ENCODE peak calls at places on chromosomes 13 and 19, in seven cellular contexts. Z is GM13977; E is RWPE1; A is ascending aorta; B is psoas muscle; I is tibial nerve; T is activated CD8-positive, alpha-beta T cell treated with anti-CD3 and anti-CD28 coated beads for 36 hours. V is an unnamed sample.

GRCh38 chr13:25927966-25928365 is 123.8 kb downstream of the SHISA2 start:
- DNase-seq in Z (no peak), E (no peak), A (no peak), B (no peak), I (no peak), T (no peak), V (no peak)

GRCh38 chr13:111639994-111640393 is 319.6 kb downstream of the TEX29 start:
- DNase-seq in Z (no peak), E (no peak), A (peak; percentile 39), B (peak; percentile 79), I (no peak), T (no peak), V (no peak)

GRCh38 chr13:29484796-29485195 is 110.7 kb downstream of the SLC7A1 start:
- DNase-seq in Z (no peak), E (no peak), A (peak; percentile 5), B (no peak), I (no peak), T (no peak), V (no peak)

GRCh38 chr19:38739440-38740251 is 4.6 kb downstream of the CAPN12 start:
- DNase-seq in Z (no peak), E (no peak), A (no peak), B (no peak), I (no peak), T (peak; percentile 67), V (no peak)

GRCh38 chr13:113205428-113205931 is 3.0 kb downstream of the PCID2 start:
- DNase-seq in Z (no peak), E (no peak), A (no peak), B (no peak), I (no peak), T (no peak), V (no peak)

GRCh38 chr13:113647351-113648217 is 10.4 kb downstream of the ATP4B start:
- DNase-seq in Z (no peak), E (peak; percentile 39), A (peak; percentile 91), B (peak; percentile 91), I (peak; percentile 79), T (no peak), V (no peak)

GRCh38 chr19:7288977-7289376 is 5.2 kb downstream of the INSR start:
- DNase-seq in Z (no peak), E (no peak), A (no peak), B (no peak), I (no peak), T (no peak), V (no peak)

GRCh38 chr13:34025746-34026145 is 207.8 kb downstream of the RFC3 start:
- DNase-seq in Z (no peak), E (peak; percentile 10), A (no peak), B (no peak), I (no peak), T (no peak), V (no peak)

GRCh38 chr13:80050252-80050651 is 290.7 kb downstream of the SPRY2 start:
- DNase-seq in Z (no peak), E (no peak), A (no peak), B (no peak), I (no peak), T (no peak), V (no peak)

GRCh38 chr19:14118165-14119051 is 846 bp upstream of the PRKACA start:
- DNase-seq in Z (no peak), E (peak; percentile 54), A (peak; percentile 94), B (peak; percentile 94), I (peak; percentile 81), T (peak; percentile 48), V (no peak)

GRCh38 chr13:32728327-32728726 is 142.1 kb downstream of the PDS5B start:
- DNase-seq in Z (no peak), E (no peak), A (no peak), B (no peak), I (no peak), T (no peak), V (no peak)

GRCh38 chr13:109144693-109145437 is 515.5 kb downstream of the MYO16 start:
- DNase-seq in Z (no peak), E (no peak), A (no peak), B (no peak), I (no peak), T (no peak), V (no peak)

GRCh38 chr13:80419416-80419815 is 78.5 kb upstream of the SPRY2 start:
- DNase-seq in Z (no peak), E (no peak), A (no peak), B (no peak), I (no peak), T (no peak), V (no peak)

GRCh38 chr19:18204394-18205179 is 745 bp upstream of the RAB3A start:
- DNase-seq in Z (no peak), E (peak; percentile 73), A (peak; percentile 84), B (peak; percentile 70), I (no peak), T (peak; percentile 70), V (no peak)

GRCh38 chr19:18203863-18204393 is at the start of gene RAB3A:
- DNase-seq in Z (peak; percentile 99), E (peak; percentile 99), A (peak; percentile 100), B (peak; percentile 100), I (peak; percentile 100), T (peak; percentile 100), V (peak; percentile 99)

GRCh38 chr19:18205180-18205915 is 1.5 kb upstream of the RAB3A start:
- DNase-seq in Z (peak; percentile 83), E (peak; percentile 59), A (peak; percentile 92), B (peak; percentile 94), I (peak; percentile 79), T (peak; percentile 86), V (peak; percentile 77)

GRCh38 chr19:18203408-18203862 is 407 bp downstream of the RAB3A start:
- DNase-seq in Z (no peak), E (peak; percentile 28), A (peak; percentile 81), B (peak; percentile 79), I (peak; percentile 38), T (no peak), V (no peak)

GRCh38 chr19:18202759-18203407 is 959 bp downstream of the RAB3A start:
- DNase-seq in Z (peak; percentile 50), E (no peak), A (no peak), B (peak; percentile 65), I (no peak), T (peak; percentile 45), V (peak; percentile 35)
- TF ChIP-seq CTCF in Z (peak; percentile 53), E (peak; percentile 60), A (no peak), B (peak; percentile 16), I (peak; percentile 34), T (peak; percentile 32), V (peak; percentile 35)

GRCh38 chr19:56367829-56368711 is 25.3 kb downstream of the ZNF582 start:
- DNase-seq in Z (peak; percentile 76), E (peak; percentile 8), A (peak; percentile 92), B (peak; percentile 96), I (peak; percentile 76), T (peak; percentile 92), V (peak; percentile 65)
- TF ChIP-seq CTCF in Z (no peak), E (no peak), A (no peak), B (no peak), I (no peak), T (peak; percentile 22), V (no peak)

GRCh38 chr19:2290441-2291184 is 8.6 kb upstream of the PEAK3 start:
- DNase-seq in Z (peak; percentile 66), E (no peak), A (no peak), B (no peak), I (no peak), T (no peak), V (no peak)

GRCh38 chr19:2288743-2289713 is 7.1 kb upstream of the PEAK3 start:
- DNase-seq in Z (no peak), E (no peak), A (no peak), B (no peak), I (no peak), T (no peak), V (no peak)

GRCh38 chr19:2289714-2290435 is 7.9 kb upstream of the PEAK3 start:
- DNase-seq in Z (peak; percentile 91), E (no peak), A (no peak), B (no peak), I (no peak), T (peak; percentile 69), V (peak; percentile 85)

GRCh38 chr19:2288010-2288742 is 6.2 kb upstream of the PEAK3 start:
- DNase-seq in Z (no peak), E (no peak), A (no peak), B (no peak), I (no peak), T (no peak), V (no peak)

DNA sequence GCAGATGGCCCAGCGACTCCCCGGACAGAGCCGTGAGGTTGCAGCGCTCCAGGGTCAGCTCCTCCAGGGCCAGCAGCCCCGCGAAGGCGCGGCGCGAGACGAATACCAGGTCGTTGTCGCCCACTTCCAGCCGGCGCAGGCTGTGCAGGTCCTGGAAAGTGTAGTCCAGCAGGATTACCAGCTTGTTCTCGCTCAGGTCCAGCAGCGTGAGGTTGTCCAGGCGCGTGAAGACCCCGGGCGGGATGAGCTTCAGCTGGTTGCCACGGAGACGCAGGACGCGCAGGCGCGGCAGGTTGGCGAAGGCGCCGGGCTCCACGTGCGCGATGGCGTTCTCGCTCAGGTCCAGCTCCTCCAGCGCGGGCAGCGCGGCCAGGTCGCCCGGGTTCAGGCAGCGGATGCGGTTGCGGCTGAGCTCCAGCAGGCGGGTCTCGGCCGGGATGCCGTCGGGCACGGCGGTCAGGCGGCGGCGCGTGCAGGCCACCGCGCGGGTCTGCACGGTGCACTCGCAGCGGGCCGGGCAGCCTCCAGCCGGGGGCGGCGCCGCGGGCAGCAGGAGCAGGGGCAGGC is 9.3 kb upstream of the PEAK3 start:
- DNase-seq in Z (no peak), E (no peak), A (no peak), B (no peak), I (no peak), T (no peak), V (no peak)
- TF ChIP-seq CTCF in Z (no peak), E (no peak), A (no peak), B (no peak), I (no peak), T (no peak), V (no peak)

GRCh38 chr13:20869540-20869939 is 33.0 kb downstream of the XPO4 start:
- DNase-seq in Z (no peak), E (no peak), A (no peak), B (no peak), I (no peak), T (no peak), V (no peak)
- TF ChIP-seq CTCF in Z (no peak), E (no peak), A (no peak), B (peak; percentile 26), I (no peak), T (no peak), V (no peak)

DNA sequence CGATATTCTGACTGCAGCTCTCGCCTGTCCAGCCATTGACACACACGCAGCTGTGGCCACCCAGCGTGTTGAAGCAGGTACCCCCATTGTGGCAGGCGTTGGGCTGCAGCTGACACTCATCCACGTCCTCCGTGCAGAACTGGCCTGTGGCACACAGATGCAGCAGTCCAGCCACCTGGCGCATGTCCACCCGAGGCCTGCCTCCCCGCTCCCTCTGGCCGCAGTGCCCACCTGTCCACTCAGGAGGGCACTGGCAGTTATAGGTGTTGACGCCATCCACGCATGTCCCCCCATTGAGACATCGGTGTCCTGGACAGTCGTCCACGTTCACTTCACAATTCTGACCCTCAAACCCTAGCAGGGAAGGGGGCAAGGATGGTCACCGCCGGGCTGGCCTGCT is 9.3 kb downstream of the NOTCH3 start:
- DNase-seq in Z (no peak), E (no peak), A (no peak), B (no peak), I (no peak), T (no peak), V (no peak)
- TF ChIP-seq CTCF in Z (no peak), E (no peak), A (no peak), B (no peak), I (no peak), T (no peak), V (no peak)

GRCh38 chr19:55549500-55550320 is 4.4 kb upstream of the SBK3 start:
- DNase-seq in Z (no peak), E (peak; percentile 76), A (peak; percentile 77), B (peak; percentile 91), I (no peak), T (no peak), V (no peak)
- TF ChIP-seq CTCF in Z (no peak), E (no peak), A (no peak), B (peak; percentile 7), I (no peak), T (no peak), V (no peak)